ENCODE peak calls at places on chromosomes 7 and 10, in five cellular contexts. J is tibial artery, W is breast epithelium, G is transverse colon, F is mesenchymal stem cell. V is an unnamed sample.

GRCh38 chr10:94193466-94193924 is 169.2 kb downstream of the NOC3L start:
- DNase-seq in J (no peak), W (no peak), G (no peak), F (peak; percentile 52), V (no peak)

GRCh38 chr10:61937631-61938284 is 36.3 kb downstream of the ARID5B start:
- DNase-seq in J (no peak), W (no peak), G (no peak), F (peak; percentile 80), V (no peak)

GRCh38 chr10:30811665-30812017 is 182.1 kb upstream of the LYZL2 start:
- DNase-seq in J (no peak), W (no peak), G (no peak), F (no peak), V (no peak)

GRCh38 chr10:100508691-100509150 is 10.9 kb downstream of the SEC31B start:
- DNase-seq in J (no peak), W (no peak), G (no peak), F (peak; percentile 72), V (no peak)

GRCh38 chr7:17302575-17303142 is 4.2 kb downstream of the AHR start:
- DNase-seq in J (no peak), W (no peak), G (no peak), F (peak; percentile 46), V (no peak)

GRCh38 chr10:91380873-91381561 is 29.1 kb upstream of the HECTD2 start:
- DNase-seq in J (no peak), W (peak; percentile 32), G (no peak), F (no peak), V (no peak)

GRCh38 chr7:43674559-43675436 is 54.5 kb downstream of the COA1 start:
- DNase-seq in J (no peak), W (no peak), G (no peak), F (peak; percentile 81), V (no peak)

GRCh38 chr10:32244421-32245207 is 102.3 kb downstream of the EPC1 start:
- DNase-seq in J (no peak), W (no peak), G (no peak), F (no peak), V (no peak)

GRCh38 chr7:94969434-94970084 is 62.2 kb downstream of the PPP1R9A start:
- DNase-seq in J (no peak), W (no peak), G (no peak), F (no peak), V (no peak)

GRCh38 chr10:48449501-48450232 is 143.2 kb downstream of the MAPK8 start:
- DNase-seq in J (peak; percentile 66), W (no peak), G (no peak), F (no peak), V (peak; percentile 49)

GRCh38 chr10:27052646-27053045 is 47.6 kb downstream of the ANKRD26 start:
- DNase-seq in J (no peak), W (no peak), G (no peak), F (no peak), V (no peak)

GRCh38 chr10:50576245-50576815 is 47.4 kb downstream of the SGMS1 start:
- DNase-seq in J (no peak), W (no peak), G (no peak), F (no peak), V (no peak)

GRCh38 chr7:142001163-142001874 is 5.6 kb downstream of the MGAM start:
- DNase-seq in J (no peak), W (no peak), G (peak; percentile 38), F (no peak), V (no peak)

GRCh38 chr10:14557573-14557972 is 217.1 kb downstream of the FAM107B start:
- DNase-seq in J (no peak), W (no peak), G (no peak), F (no peak), V (no peak)

GRCh38 chr7:94514917-94515316 is 5.3 kb downstream of the CASD1 start:
- DNase-seq in J (no peak), W (no peak), G (no peak), F (no peak), V (no peak)

GRCh38 chr7:38169862-38170261 is 8.2 kb upstream of the STARD3NL start:
- DNase-seq in J (no peak), W (no peak), G (no peak), F (peak; percentile 41), V (no peak)

GRCh38 chr10:102975483-102976057 is 57.5 kb downstream of the CNNM2 start:
- DNase-seq in J (no peak), W (no peak), G (no peak), F (no peak), V (no peak)

GRCh38 chr7:3955026-3955425 is 654.0 kb downstream of the SDK1 start:
- DNase-seq in J (no peak), W (no peak), G (no peak), F (no peak), V (no peak)

GRCh38 chr10:133128126-133129081 is 31.6 kb upstream of the KNDC1 start:
- DNase-seq in J (peak; percentile 56), W (no peak), G (peak; percentile 5), F (no peak), V (peak; percentile 61)

GRCh38 chr7:136056827-136057226 is 79.7 kb upstream of the MTPN start:
- DNase-seq in J (no peak), W (no peak), G (no peak), F (no peak), V (no peak)

GRCh38 chr7:27139335-27140107 is 4.0 kb downstream of the HOXA5 start:
- DNase-seq in J (peak; percentile 62), W (peak; percentile 19), G (peak; percentile 33), F (peak; percentile 25), V (no peak)

GRCh38 chr10:91635401-91636400 is 2.8 kb upstream of the PPP1R3C start:
- DNase-seq in J (peak; percentile 78), W (peak; percentile 57), G (peak; percentile 65), F (peak; percentile 81), V (no peak)

GRCh38 chr10:129961274-129961839 is 2.7 kb downstream of the EBF3 start:
- DNase-seq in J (no peak), W (no peak), G (no peak), F (no peak), V (no peak)

GRCh38 chr10:129958686-129959543 is 5.2 kb downstream of the EBF3 start:
- DNase-seq in J (peak; percentile 65), W (no peak), G (no peak), F (no peak), V (no peak)

GRCh38 chr10:129959544-129960492 is 4.3 kb downstream of the EBF3 start:
- DNase-seq in J (peak; percentile 62), W (no peak), G (no peak), F (no peak), V (no peak)

GRCh38 chr10:129962092-129962494 is 2.0 kb downstream of the EBF3 start:
- DNase-seq in J (peak; percentile 50), W (no peak), G (no peak), F (no peak), V (no peak)

DNA sequence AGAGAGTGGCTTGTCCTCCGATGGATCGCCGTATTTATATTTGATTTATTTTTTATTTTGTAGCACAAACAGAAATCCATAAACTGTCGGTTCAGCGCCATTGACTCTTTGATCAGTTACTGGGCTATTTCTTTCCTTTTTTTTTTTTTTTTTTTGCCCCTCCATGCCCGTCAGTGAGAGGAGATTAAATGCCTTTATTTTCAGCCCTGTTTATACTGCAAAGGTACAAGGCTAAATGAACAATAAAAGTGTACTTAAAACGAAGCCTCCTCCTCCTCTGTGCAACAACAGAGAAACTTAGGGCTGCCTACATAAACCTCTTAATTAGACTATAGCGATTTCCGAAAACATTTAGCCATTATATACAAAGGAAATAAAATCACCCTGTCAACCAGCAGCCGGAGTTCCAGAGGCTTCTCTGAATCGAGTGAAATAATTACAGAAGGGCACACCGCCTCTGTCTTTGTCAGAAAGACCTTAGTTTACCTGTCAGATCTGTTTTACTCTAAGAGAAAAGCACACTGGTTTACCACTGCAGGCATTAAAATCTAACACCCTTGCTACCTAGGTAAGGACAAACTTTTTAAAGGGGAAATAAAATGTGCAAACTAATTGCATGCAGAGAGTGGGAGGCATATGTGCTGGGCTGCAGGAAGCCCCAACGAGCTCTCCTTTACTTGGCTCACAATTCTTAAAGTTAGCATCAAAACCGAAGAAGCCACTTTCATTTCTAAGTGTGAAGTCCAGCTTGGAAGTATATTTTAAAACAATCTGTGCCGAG is 3.4 kb downstream of the EBF3 start:
- DNase-seq in J (no peak), W (no peak), G (no peak), F (no peak), V (no peak)
- H3K27me3 ChIP-seq in J (peaks cover 58% of the 10 kb centered on the region), W (peaks cover 12% of the 10 kb centered on the region), G (peaks cover 98% of the 10 kb centered on the region), F (peaks cover 64% of the 10 kb centered on the region), V (peaks cover 92% of the 10 kb centered on the region)

GRCh38 chr7:21041666-21042065 is 255.0 kb upstream of the SP8 start:
- DNase-seq in J (no peak), W (no peak), G (no peak), F (no peak), V (no peak)
- H3K27ac ChIP-seq in J (no peak overlapping the region), W (no peak overlapping the region), G (no peak overlapping the region), F (no peak overlapping the region), V (no peak overlapping the region)

DNA sequence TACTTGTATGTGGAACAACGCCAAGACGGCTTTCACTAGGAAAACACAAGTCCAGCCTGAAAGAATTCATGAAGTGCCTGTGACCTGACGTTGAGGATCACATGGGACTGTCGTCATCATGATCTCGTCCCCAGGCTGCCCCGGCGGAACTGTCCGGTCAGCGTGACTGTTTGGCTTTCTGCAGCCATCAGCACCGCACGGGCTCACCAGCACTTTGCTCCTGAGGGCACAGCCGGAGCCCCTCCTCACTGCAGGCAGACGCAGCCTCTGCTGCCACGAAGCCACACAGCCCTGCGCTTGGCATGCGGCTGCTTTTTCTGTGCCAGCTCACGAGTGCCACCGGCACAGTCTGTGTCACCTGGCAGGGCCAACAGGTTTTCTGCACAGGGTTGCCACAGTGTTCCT is 9.4 kb upstream of the GET4 start:
- DNase-seq in J (peak; percentile 98), W (peak; percentile 90), G (peak; percentile 60), F (no peak), V (no peak)
- H3K36me3 ChIP-seq in J (peaks cover 65% of the 10 kb centered on the region), W (no peaks in the 10 kb centered on the region), G (peaks cover 3% of the 10 kb centered on the region), F (peaks cover 66% of the 10 kb centered on the region), V (peaks cover 75% of the 10 kb centered on the region)

DNA sequence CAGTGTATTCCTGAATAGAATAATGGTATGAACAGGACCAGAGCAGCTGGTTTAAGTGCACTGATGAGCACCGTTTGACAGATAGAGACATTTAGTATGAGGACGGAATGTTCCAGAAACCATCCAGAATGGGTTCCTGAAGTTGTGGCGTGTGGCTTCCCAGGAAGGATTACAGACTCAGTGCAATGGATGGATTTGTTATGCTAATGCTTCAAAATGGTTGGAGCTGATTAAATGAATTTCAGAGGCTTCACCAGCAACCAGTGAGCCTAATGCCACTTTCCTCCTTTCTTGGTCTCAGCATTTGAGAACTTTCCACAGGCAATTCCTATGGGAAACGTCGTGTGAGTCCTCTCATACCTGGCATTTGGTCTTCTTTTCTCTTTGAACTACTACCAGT is 9.9 kb downstream of the GATA3 start:
- DNase-seq in J (no peak), W (no peak), G (no peak), F (no peak), V (no peak)
- H3K27me3 ChIP-seq in J (peaks cover 57% of the 10 kb centered on the region), W (no peaks in the 10 kb centered on the region), G (peaks cover 75% of the 10 kb centered on the region), F (peaks cover 55% of the 10 kb centered on the region), V (no peaks in the 10 kb centered on the region)

DNA sequence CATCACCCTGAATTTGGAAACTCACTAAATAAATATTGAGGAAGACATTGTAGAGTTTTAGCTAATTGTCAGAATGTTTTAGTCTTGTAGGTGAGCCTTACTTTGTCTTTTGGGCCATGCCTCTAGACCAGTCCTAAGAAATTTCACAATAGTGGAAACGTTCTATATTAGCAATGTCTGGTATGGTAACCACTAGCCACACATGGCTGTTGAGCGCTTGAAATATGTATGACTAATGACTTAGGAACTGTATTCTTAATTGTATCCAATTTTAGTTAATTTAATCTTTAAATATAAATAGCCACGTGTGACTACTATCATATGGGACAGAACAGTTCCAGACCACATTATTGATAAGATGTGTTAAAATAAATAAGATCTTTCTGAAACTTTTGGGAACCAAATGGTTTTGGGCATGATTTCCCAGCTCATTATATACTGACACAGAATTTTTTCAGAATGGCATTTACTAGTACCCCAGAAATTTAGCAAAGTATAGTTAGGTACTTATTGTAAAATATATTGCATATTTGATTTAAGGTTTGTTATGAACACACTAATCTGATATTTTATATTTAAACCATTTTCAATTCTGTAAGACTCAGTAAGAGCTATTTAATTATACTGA is 95.0 kb downstream of the VPS50 start:
- DNase-seq in J (no peak), W (no peak), G (no peak), F (peak; percentile 89), V (no peak)
- H3K27ac ChIP-seq in J (no peak overlapping the region), W (no peak overlapping the region), G (no peak overlapping the region), F (no peak overlapping the region), V (peak overlapping the region; percentile 71)